ENCODE peak calls at places on chromosome 11, in four cellular contexts. One of them, this sample, is unnamed.

GRCh38 chr11:134761926-134762247 is 349.8 kb upstream of the B3GAT1 start:
- DNase-seq in A549: no peak
- DNase-seq in A172: no peak
- DNase-seq in mesendoderm: no peak
- DNase-seq in this sample: no peak

GRCh38 chr11:74141274-74141695 is 29.5 kb downstream of the C2CD3 start:
- DNase-seq in A172: peak
- DNase-seq in A549: no peak
- DNase-seq in mesendoderm: peak
- DNase-seq in this sample: peak

GRCh38 chr11:12840871-12841516 is 166.8 kb downstream of the TEAD1 start:
- DNase-seq in A172: peak
- DNase-seq in mesendoderm: no peak
- DNase-seq in A549: no peak
- DNase-seq in this sample: peak

GRCh38 chr11:73376803-73377629 is 817 bp downstream of the RELT start:
- DNase-seq in A549: peak
- DNase-seq in mesendoderm: peak
- DNase-seq in A172: peak
- DNase-seq in this sample: peak

GRCh38 chr11:94036096-94036495 is 14.9 kb downstream of the HEPHL1 start:
- DNase-seq in A172: no peak
- DNase-seq in A549: no peak
- DNase-seq in mesendoderm: peak
- DNase-seq in this sample: peak

GRCh38 chr11:62119569-62119968 is 4.2 kb upstream of the INCENP start:
- DNase-seq in A549: no peak
- DNase-seq in A172: no peak
- DNase-seq in mesendoderm: no peak
- DNase-seq in this sample: no peak

GRCh38 chr11:1511937-1512496 is 25.4 kb upstream of the MOB2 start:
- DNase-seq in mesendoderm: no peak
- DNase-seq in A549: no peak
- DNase-seq in A172: no peak
- DNase-seq in this sample: no peak

GRCh38 chr11:114171257-114172054 is 111.9 kb downstream of the ZBTB16 start:
- DNase-seq in A549: no peak
- DNase-seq in A172: no peak
- DNase-seq in mesendoderm: no peak
- DNase-seq in this sample: no peak

GRCh38 chr11:10298342-10298741 is 4.3 kb upstream of the SBF2 start:
- DNase-seq in mesendoderm: no peak
- DNase-seq in A549: no peak
- DNase-seq in A172: peak
- DNase-seq in this sample: peak

GRCh38 chr11:103700605-103701004 is 335.8 kb upstream of the DDI1 start:
- DNase-seq in mesendoderm: no peak
- DNase-seq in A172: peak
- DNase-seq in A549: no peak
- DNase-seq in this sample: peak

GRCh38 chr11:118274184-118274583 is 10.1 kb upstream of the MPZL2 start:
- DNase-seq in mesendoderm: no peak
- DNase-seq in A172: no peak
- DNase-seq in A549: no peak
- DNase-seq in this sample: peak

GRCh38 chr11:68989936-68990606 is 9.3 kb upstream of the MRGPRD start:
- DNase-seq in A549: no peak
- DNase-seq in A172: no peak
- DNase-seq in mesendoderm: no peak
- DNase-seq in this sample: no peak

GRCh38 chr11:96456111-96456510 is 66.3 kb downstream of the JRKL start:
- DNase-seq in A549: no peak
- DNase-seq in A172: no peak
- DNase-seq in mesendoderm: no peak
- DNase-seq in this sample: no peak

GRCh38 chr11:65308281-65308891 is 6.3 kb upstream of the CDC42EP2 start:
- DNase-seq in mesendoderm: no peak
- DNase-seq in A172: no peak
- DNase-seq in A549: no peak
- DNase-seq in this sample: no peak

GRCh38 chr11:29272019-29272654 is 744.7 kb downstream of the KCNA4 start:
- DNase-seq in A549: peak
- DNase-seq in A172: peak
- DNase-seq in mesendoderm: peak
- DNase-seq in this sample: peak

GRCh38 chr11:46003647-46004046 is 81.2 kb downstream of the LARGE2 start:
- DNase-seq in A172: no peak
- DNase-seq in A549: no peak
- DNase-seq in mesendoderm: peak
- DNase-seq in this sample: peak

GRCh38 chr11:110156503-110156902 is 63.3 kb downstream of the ZC3H12C start:
- DNase-seq in A172: no peak
- DNase-seq in mesendoderm: no peak
- DNase-seq in A549: no peak
- DNase-seq in this sample: peak

GRCh38 chr11:100824041-100824440 is 137.0 kb downstream of the ARHGAP42 start:
- DNase-seq in mesendoderm: peak
- DNase-seq in A549: no peak
- DNase-seq in A172: no peak
- DNase-seq in this sample: no peak

GRCh38 chr11:12900496-12900895 is 108.6 kb upstream of the RASSF10 start:
- DNase-seq in mesendoderm: no peak
- DNase-seq in A549: no peak
- DNase-seq in A172: peak
- DNase-seq in this sample: peak

GRCh38 chr11:2444301-2445106 is at the start of the genes KCNQ1 and TRPM5:
- DNase-seq in A172: no peak
- DNase-seq in A549: peak
- DNase-seq in mesendoderm: peak
- DNase-seq in this sample: peak

GRCh38 chr11:678297-678696 is 16.7 kb downstream of the DEAF1 start:
- DNase-seq in A549: no peak
- DNase-seq in A172: no peak
- DNase-seq in mesendoderm: no peak
- DNase-seq in this sample: no peak

GRCh38 chr11:2769409-2769778 is 69.6 kb upstream of the KCNQ1OT1 start:
- DNase-seq in A172: no peak
- DNase-seq in A549: no peak
- DNase-seq in mesendoderm: no peak
- DNase-seq in this sample: no peak

GRCh38 chr11:64675417-64676252 is 47.4 kb downstream of the NRXN2 start:
- DNase-seq in mesendoderm: no peak
- DNase-seq in A172: peak
- DNase-seq in A549: peak
- DNase-seq in this sample: peak

GRCh38 chr11:125903753-125904659 is at the start of gene DDX25:
- DNase-seq in A172: no peak
- DNase-seq in A549: no peak
- DNase-seq in mesendoderm: peak
- DNase-seq in this sample: no peak

GRCh38 chr11:61963282-61964057 is 4.0 kb downstream of the FTH1 start:
- DNase-seq in A172: peak
- DNase-seq in mesendoderm: no peak
- DNase-seq in A549: no peak
- DNase-seq in this sample: peak

GRCh38 chr11:12439615-12440014 is 62.2 kb downstream of the PARVA start:
- DNase-seq in A549: no peak
- DNase-seq in A172: no peak
- DNase-seq in mesendoderm: peak
- DNase-seq in this sample: no peak

GRCh38 chr11:92212530-92212929 is 12.1 kb upstream of the FAT3 start:
- DNase-seq in mesendoderm: no peak
- DNase-seq in A549: no peak
- DNase-seq in A172: no peak
- DNase-seq in this sample: no peak

GRCh38 chr11:9691865-9692264 is 28.0 kb downstream of the SWAP70 start:
- DNase-seq in mesendoderm: no peak
- DNase-seq in A549: no peak
- DNase-seq in A172: peak
- DNase-seq in this sample: peak

GRCh38 chr11:34749666-34750659 is 129.1 kb downstream of the EHF start:
- DNase-seq in A172: peak
- DNase-seq in mesendoderm: no peak
- DNase-seq in A549: no peak
- DNase-seq in this sample: peak

GRCh38 chr11:102139081-102139498 is 28.8 kb downstream of the YAP1 start:
- DNase-seq in A172: peak
- DNase-seq in A549: no peak
- DNase-seq in mesendoderm: peak
- DNase-seq in this sample: peak

GRCh38 chr11:92758216-92758615 is 211.2 kb upstream of the MTNR1B start:
- DNase-seq in mesendoderm: peak
- DNase-seq in A549: no peak
- DNase-seq in A172: no peak
- DNase-seq in this sample: no peak

GRCh38 chr11:68900835-68901381 is 2.7 kb downstream of the MRPL21 start:
- DNase-seq in mesendoderm: no peak
- DNase-seq in A549: no peak
- DNase-seq in A172: no peak
- DNase-seq in this sample: no peak

This sample was measured in PC-3.